ENCODE peak calls at places on chromosomes 1 and 21, in ten cellular contexts. H, J, F, Z, O, C, R, G, X and E are unnamed samples.

GRCh38 chr1:85629532-85629920 is 49.0 kb downstream of the CCN1 start:
- DNase-seq in H (no peak), J (no peak), F (no peak), Z (no peak), O (peak), C (no peak), R (no peak), G (no peak), X (no peak), E (no peak)

GRCh38 chr21:37915516-37915915 is 741 bp downstream of the KCNJ6 start:
- DNase-seq in H (no peak), J (no peak), F (no peak), Z (no peak), O (no peak), C (no peak), R (no peak), G (no peak), X (no peak), E (no peak)

GRCh38 chr1:178684542-178685000 is 40.5 kb upstream of the RALGPS2 start:
- DNase-seq in H (no peak), J (peak), F (no peak), Z (no peak), O (peak), C (no peak), R (no peak), G (peak), X (no peak), E (no peak)

GRCh38 chr1:246107516-246108277 is 399.4 kb downstream of the SMYD3 start:
- DNase-seq in H (no peak), J (peak), F (no peak), Z (no peak), O (peak), C (no peak), R (no peak), G (peak), X (no peak), E (no peak)

GRCh38 chr1:59261537-59261936 is 35.4 kb upstream of the FGGY start:
- DNase-seq in H (no peak), J (peak), F (no peak), Z (no peak), O (no peak), C (no peak), R (no peak), G (no peak), X (no peak), E (no peak)

GRCh38 chr1:203696673-203697072 is 68.3 kb upstream of the LAX1 start:
- DNase-seq in H (no peak), J (no peak), F (no peak), Z (no peak), O (no peak), C (no peak), R (no peak), G (no peak), X (no peak), E (no peak)

GRCh38 chr1:204074274-204075115 is 1.6 kb downstream of the SOX13 start:
- DNase-seq in H (no peak), J (peak), F (peak), Z (no peak), O (peak), C (no peak), R (peak), G (peak), X (no peak), E (no peak)

GRCh38 chr1:2391034-2391384 is 345 bp downstream of the MORN1 start:
- DNase-seq in H (no peak), J (no peak), F (no peak), Z (peak), O (peak), C (no peak), R (no peak), G (no peak), X (no peak), E (no peak)

GRCh38 chr1:159869607-159870006 is 7.2 kb upstream of the VSIG8 start:
- DNase-seq in H (no peak), J (no peak), F (no peak), Z (no peak), O (no peak), C (no peak), R (no peak), G (no peak), X (no peak), E (no peak)

GRCh38 chr1:206696812-206697585 is 12.3 kb downstream of the MAPKAPK2 start:
- DNase-seq in H (no peak), J (peak), F (no peak), Z (no peak), O (no peak), C (no peak), R (no peak), G (no peak), X (no peak), E (no peak)

GRCh38 chr1:213127074-213127473 is 76.0 kb downstream of the RPS6KC1 start:
- DNase-seq in H (no peak), J (no peak), F (no peak), Z (no peak), O (no peak), C (no peak), R (no peak), G (peak), X (no peak), E (no peak)

GRCh38 chr1:180228648-180229482 is 1.2 kb upstream of the LHX4 start:
- DNase-seq in H (no peak), J (no peak), F (no peak), Z (no peak), O (no peak), C (no peak), R (peak), G (no peak), X (no peak), E (no peak)

GRCh38 chr1:190436615-190437014 is 41.0 kb downstream of the BRINP3 start:
- DNase-seq in H (no peak), J (peak), F (no peak), Z (no peak), O (peak), C (no peak), R (no peak), G (peak), X (no peak), E (no peak)

GRCh38 chr1:237712082-237712481 is 178.6 kb downstream of the ZP4 start:
- DNase-seq in H (no peak), J (no peak), F (no peak), Z (no peak), O (no peak), C (no peak), R (no peak), G (no peak), X (no peak), E (no peak)

GRCh38 chr21:33855190-33855589 is 60.4 kb downstream of the ATP5PO start:
- DNase-seq in H (no peak), J (no peak), F (no peak), Z (no peak), O (no peak), C (no peak), R (no peak), G (no peak), X (no peak), E (no peak)

GRCh38 chr1:233901495-233901894 is 3.0 kb upstream of the SLC35F3 start:
- DNase-seq in H (no peak), J (no peak), F (no peak), Z (no peak), O (no peak), C (no peak), R (no peak), G (no peak), X (no peak), E (no peak)

GRCh38 chr1:100441651-100442050 is 89.3 kb downstream of the CDC14A start:
- DNase-seq in H (no peak), J (no peak), F (no peak), Z (no peak), O (no peak), C (no peak), R (no peak), G (no peak), X (no peak), E (peak)

GRCh38 chr21:37073417-37074194 is 552 bp downstream of the TTC3 start:
- DNase-seq in H (peak), J (peak), F (peak), Z (no peak), O (peak), C (peak), R (peak), G (peak), X (peak), E (peak)

GRCh38 chr1:180851995-180852887 is 60.5 kb upstream of the KIAA1614 start:
- DNase-seq in H (no peak), J (no peak), F (no peak), Z (no peak), O (no peak), C (no peak), R (no peak), G (no peak), X (no peak), E (no peak)

GRCh38 chr21:17402885-17403477 is 109.9 kb upstream of the CXADR start:
- DNase-seq in H (no peak), J (peak), F (no peak), Z (no peak), O (peak), C (no peak), R (no peak), G (peak), X (no peak), E (no peak)

GRCh38 chr21:46500224-46500861 is 41.7 kb downstream of the DIP2A start:
- DNase-seq in H (no peak), J (peak), F (no peak), Z (no peak), O (peak), C (no peak), R (no peak), G (peak), X (no peak), E (no peak)

GRCh38 chr1:172775598-172776570 is 117.0 kb downstream of the FASLG start:
- DNase-seq in H (no peak), J (peak), F (no peak), Z (no peak), O (no peak), C (no peak), R (no peak), G (peak), X (no peak), E (no peak)

GRCh38 chr1:24929876-24930702 is at the start of gene RUNX3:
- DNase-seq in H (no peak), J (no peak), F (no peak), Z (no peak), O (no peak), C (peak), R (peak), G (no peak), X (peak), E (peak)

GRCh38 chr1:5896706-5897105 is 95.5 kb downstream of the NPHP4 start:
- DNase-seq in H (no peak), J (no peak), F (no peak), Z (no peak), O (no peak), C (no peak), R (no peak), G (no peak), X (no peak), E (no peak)

GRCh38 chr1:54153548-54154439 is 994 bp upstream of the CDCP2 start:
- DNase-seq in H (no peak), J (peak), F (no peak), Z (no peak), O (peak), C (no peak), R (no peak), G (peak), X (no peak), E (no peak)

GRCh38 chr1:18495635-18496034 is 14.9 kb downstream of the KLHDC7A start:
- DNase-seq in H (no peak), J (no peak), F (no peak), Z (no peak), O (no peak), C (no peak), R (no peak), G (no peak), X (no peak), E (no peak)

GRCh38 chr1:206873603-206874188 is 8.3 kb downstream of the IL20 start:
- DNase-seq in H (no peak), J (no peak), F (no peak), Z (no peak), O (no peak), C (no peak), R (no peak), G (no peak), X (no peak), E (no peak)

GRCh38 chr1:172278478-172278877 is 142.0 kb upstream of the C1orf105 start:
- DNase-seq in H (no peak), J (peak), F (no peak), Z (no peak), O (peak), C (no peak), R (no peak), G (peak), X (no peak), E (no peak)

GRCh38 chr1:109210058-109210457 is 3.7 kb upstream of the SARS1 start:
- DNase-seq in H (no peak), J (no peak), F (no peak), Z (no peak), O (no peak), C (no peak), R (no peak), G (no peak), X (no peak), E (no peak)

GRCh38 chr1:23100074-23100748 is 68.4 kb downstream of the LUZP1 start:
- DNase-seq in H (no peak), J (peak), F (no peak), Z (no peak), O (peak), C (no peak), R (no peak), G (peak), X (no peak), E (peak)

GRCh38 chr1:46302091-46303037 is 1.1 kb downstream of the LRRC41 start:
- DNase-seq in H (no peak), J (peak), F (peak), Z (peak), O (peak), C (peak), R (peak), G (peak), X (peak), E (peak)

GRCh38 chr1:218948446-218948845 is 225.2 kb upstream of the LYPLAL1 start:
- DNase-seq in H (no peak), J (no peak), F (no peak), Z (no peak), O (no peak), C (no peak), R (no peak), G (no peak), X (no peak), E (no peak)

GRCh38 chr1:53361541-53361961 is 33.7 kb upstream of the LRP8 start:
- DNase-seq in H (no peak), J (no peak), F (no peak), Z (no peak), O (no peak), C (no peak), R (peak), G (no peak), X (no peak), E (no peak)

GRCh38 chr1:41578712-41579335 is 94.3 kb upstream of the EDN2 start:
- DNase-seq in H (no peak), J (peak), F (no peak), Z (no peak), O (peak), C (no peak), R (no peak), G (peak), X (no peak), E (no peak)

GRCh38 chr1:24294757-24295371 is 24.3 kb upstream of the GRHL3 start:
- DNase-seq in H (no peak), J (peak), F (no peak), Z (no peak), O (peak), C (no peak), R (no peak), G (no peak), X (no peak), E (no peak)

GRCh38 chr1:204446413-204447111 is 34.9 kb upstream of the PPP1R15B start:
- DNase-seq in H (peak), J (peak), F (peak), Z (peak), O (peak), C (peak), R (peak), G (peak), X (peak), E (peak)

GRCh38 chr21:39681257-39681656 is 63.7 kb upstream of the IGSF5 start:
- DNase-seq in H (no peak), J (peak), F (no peak), Z (no peak), O (peak), C (no peak), R (no peak), G (no peak), X (no peak), E (no peak)

GRCh38 chr1:246295968-246296367 is 211.1 kb downstream of the SMYD3 start:
- DNase-seq in H (no peak), J (no peak), F (no peak), Z (no peak), O (no peak), C (no peak), R (no peak), G (no peak), X (no peak), E (no peak)

GRCh38 chr1:24393892-24394291 is 19.7 kb downstream of the STPG1 start:
- DNase-seq in H (no peak), J (peak), F (no peak), Z (no peak), O (peak), C (no peak), R (no peak), G (peak), X (no peak), E (no peak)

GRCh38 chr1:200226969-200227303 is 182.9 kb downstream of the ZNF281 start:
- DNase-seq in H (no peak), J (no peak), F (no peak), Z (no peak), O (no peak), C (no peak), R (no peak), G (no peak), X (no peak), E (no peak)